ENCODE peak calls at places on chromosomes 5 and 9, in ten cellular contexts. M is CD8-positive, alpha-beta memory T cell; J is Panc1; S is neuronal stem cell; C is SJSA1; W is left ventricle myocardium inferior; P is heart left ventricle; V is right atrium auricular region; X is iPS DF 6.9; Q is stomach. G is an unnamed sample. For H3K4me1 and H3K27me3, the result is how much of the 10 kb centered on the place peaks cover.

GRCh38 chr5:158212915-158213314 is 354.0 kb upstream of the CLINT1 start:
- DNase-seq in W (no peak), Q (no peak), X (peak), M (no peak), V (no peak), S (no peak), P (no peak), C (no peak), J (no peak), G (no peak)

GRCh38 chr5:126444137-126444536 is 20.9 kb downstream of the GRAMD2B start:
- DNase-seq in J (no peak), V (no peak), W (no peak), M (no peak), P (no peak), C (no peak), S (no peak), Q (no peak), X (no peak), G (no peak)

GRCh38 chr9:77177894-77178794 is 810 bp downstream of the VPS13A start:
- DNase-seq in J (no peak), M (peak), P (peak), W (peak), X (no peak), V (no peak), Q (peak), C (peak), S (peak), G (peak)

GRCh38 chr9:133960568-133961129 is 31.5 kb downstream of the VAV2 start:
- DNase-seq in J (no peak), P (no peak), Q (peak), X (no peak), V (peak), M (no peak), C (no peak), S (no peak), W (no peak), G (no peak)

GRCh38 chr9:10438955-10439354 is 173.8 kb downstream of the PTPRD start:
- DNase-seq in Q (no peak), W (no peak), V (no peak), C (no peak), M (no peak), J (no peak), S (no peak), P (no peak), X (no peak), G (no peak)

GRCh38 chr9:7216004-7216821 is 458.4 kb downstream of the KDM4C start:
- DNase-seq in X (no peak), V (no peak), P (no peak), S (no peak), J (no peak), M (no peak), W (no peak), C (no peak), Q (no peak), G (no peak)

GRCh38 chr5:112737088-112737471 is 605 bp upstream of the APC start:
- DNase-seq in P (no peak), C (no peak), J (no peak), M (no peak), V (no peak), Q (no peak), S (no peak), W (no peak), X (no peak), G (no peak)

GRCh38 chr5:61394078-61394701 is 62.1 kb downstream of the ZSWIM6 start:
- DNase-seq in S (no peak), M (no peak), Q (no peak), P (no peak), J (no peak), V (no peak), W (no peak), C (no peak), X (no peak), G (no peak)

GRCh38 chr5:117473075-117473595 is 898.5 kb upstream of the SEMA6A start:
- DNase-seq in J (no peak), M (no peak), C (no peak), Q (no peak), S (peak), W (no peak), P (no peak), X (no peak), V (no peak), G (no peak)

GRCh38 chr9:94665606-94666005 is 26.3 kb upstream of the FBP1 start:
- DNase-seq in X (no peak), V (no peak), S (no peak), J (no peak), Q (no peak), C (no peak), P (no peak), M (no peak), W (no peak), G (no peak)

GRCh38 chr5:38790891-38791290 is 54.9 kb upstream of the OSMR start:
- DNase-seq in Q (no peak), P (no peak), C (no peak), S (no peak), V (no peak), M (no peak), W (no peak), X (no peak), J (no peak), G (no peak)

GRCh38 chr9:131982683-131983239 is 96.9 kb downstream of the MED27 start:
- DNase-seq in J (no peak), P (no peak), M (no peak), C (no peak), V (no peak), X (no peak), S (no peak), W (no peak), Q (no peak), G (no peak)

DNA sequence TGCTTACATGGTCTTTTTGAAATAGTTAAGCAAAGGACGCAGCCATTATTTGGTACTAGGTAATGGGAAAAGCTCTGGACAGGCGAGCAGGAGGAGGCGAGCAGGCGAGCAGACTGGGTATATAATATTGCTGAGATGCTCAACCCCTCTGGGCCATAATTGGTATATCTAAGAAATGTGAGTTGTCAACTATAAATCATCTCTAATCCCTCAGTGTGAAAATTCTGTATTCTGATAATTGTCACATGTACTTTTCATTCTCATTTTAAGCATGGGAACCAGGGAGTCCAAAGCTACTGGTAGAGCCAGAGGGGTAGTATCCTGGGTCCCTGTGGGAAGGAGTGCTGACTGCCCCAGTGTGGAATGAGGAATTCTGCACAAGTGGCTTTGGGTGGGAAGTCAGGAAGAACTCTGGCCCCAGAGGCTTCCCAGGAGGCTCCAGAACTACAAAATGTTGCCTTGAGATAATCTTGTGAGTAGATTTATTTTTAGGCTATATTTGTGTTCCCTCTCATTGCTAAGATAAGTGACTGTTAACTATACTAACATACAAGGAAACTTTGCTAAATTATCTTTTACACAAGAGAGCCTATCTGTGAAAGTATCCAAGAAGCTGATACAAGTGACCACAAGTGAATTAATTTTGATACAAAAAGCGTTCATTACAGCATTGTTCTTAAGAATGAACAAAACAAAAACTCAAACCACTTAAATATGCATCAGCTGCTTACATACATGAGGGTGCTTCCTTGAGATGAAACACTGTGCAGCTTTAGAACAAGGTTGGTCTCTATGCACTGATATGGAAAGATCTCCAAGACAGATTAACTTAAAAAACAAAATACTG is 70.5 kb upstream of the TNFAIP8 start:
- DNase-seq in P (peak), S (no peak), M (no peak), C (no peak), Q (no peak), V (no peak), J (no peak), X (no peak), W (peak), G (no peak)
- H3K4me1 ChIP-seq in P (half or more), S (under half), M (half or more), C (under half), Q (half or more), V (under half), J (under half), X (under half), W (half or more), G (under half)

GRCh38 chr9:35711501-35712428 is 20.2 kb downstream of the TLN1 start:
- DNase-seq in M (no peak), V (no peak), Q (no peak), X (no peak), P (no peak), J (no peak), W (no peak), C (no peak), S (no peak), G (no peak)
- H3K27me3 ChIP-seq in M (under half), V (under half), Q (under half), X (under half), P (under half), J (under half), W (under half), C (under half), S (under half), G (under half)

DNA sequence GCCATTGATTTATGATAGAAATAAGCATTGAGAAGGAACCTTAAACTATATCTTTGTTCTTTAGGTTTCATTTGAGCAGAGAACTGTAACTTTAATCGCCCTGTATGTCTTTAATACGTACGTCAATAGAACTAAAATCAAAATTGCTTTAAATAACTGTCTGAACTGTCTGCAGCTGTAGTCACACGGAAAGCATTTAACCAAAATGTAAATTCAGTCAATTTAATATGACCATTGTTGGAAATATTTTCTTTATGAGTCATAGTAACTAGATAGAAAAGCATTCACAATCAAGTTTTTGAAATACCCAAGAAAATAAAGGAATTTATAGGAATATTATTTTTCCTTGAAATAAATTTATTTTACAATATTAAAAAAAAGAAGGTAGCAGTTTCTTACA is 157.1 kb upstream of the CDH6 start:
- DNase-seq in M (no peak), Q (no peak), S (no peak), W (no peak), C (no peak), V (no peak), X (no peak), J (no peak), P (no peak), G (no peak)
- H3K4me3 ChIP-seq in M (no peak), Q (no peak), S (no peak), W (no peak), C (no peak), V (no peak), X (no peak), J (no peak), P (no peak), G (no peak)

GRCh38 chr9:79700607-79701330 is 129.0 kb downstream of the TLE4 start:
- DNase-seq in X (no peak), S (no peak), W (no peak), J (no peak), C (no peak), V (no peak), M (no peak), P (no peak), Q (no peak), G (no peak)
- H3K4me1 ChIP-seq in X (under half), S (under half), W (under half), J (under half), C (under half), V (under half), M (under half), P (under half), Q (under half), G (under half)

GRCh38 chr5:93611900-93612898 is 29.2 kb downstream of the NR2F1 start:
- DNase-seq in S (no peak), V (no peak), Q (no peak), P (no peak), M (no peak), W (no peak), C (no peak), J (no peak), X (no peak), G (no peak)

GRCh38 chr5:93607367-93608258 is 24.6 kb downstream of the NR2F1 start:
- DNase-seq in C (peak), Q (no peak), X (no peak), V (no peak), W (no peak), P (no peak), M (no peak), J (no peak), S (no peak), G (no peak)

GRCh38 chr5:93610581-93611167 is 27.7 kb downstream of the NR2F1 start:
- DNase-seq in X (no peak), C (no peak), W (no peak), Q (no peak), S (no peak), M (no peak), V (no peak), P (no peak), J (no peak), G (no peak)

GRCh38 chr5:93609756-93610155 is 26.7 kb downstream of the NR2F1 start:
- DNase-seq in Q (no peak), W (no peak), M (no peak), V (no peak), C (no peak), X (no peak), J (no peak), S (no peak), P (no peak), G (no peak)

GRCh38 chr5:93611510-93611899 is 28.5 kb downstream of the NR2F1 start:
- DNase-seq in M (no peak), P (no peak), J (no peak), V (no peak), W (no peak), X (no peak), S (no peak), C (no peak), Q (no peak), G (no peak)
- H3K27me3 ChIP-seq in M (half or more), P (under half), J (under half), V (under half), W (half or more), X (half or more), S (under half), C (half or more), Q (under half), G (under half)

GRCh38 chr9:114367406-114367805 is 20.4 kb downstream of the AKNA start:
- DNase-seq in P (no peak), J (no peak), Q (no peak), C (no peak), M (no peak), S (no peak), V (no peak), W (no peak), X (no peak), G (no peak)

GRCh38 chr9:114370251-114370984 is 17.4 kb downstream of the AKNA start:
- DNase-seq in P (no peak), Q (no peak), C (no peak), V (no peak), X (no peak), W (no peak), M (no peak), J (no peak), S (no peak), G (no peak)

GRCh38 chr9:114366334-114367128 is 21.3 kb downstream of the AKNA start:
- DNase-seq in W (no peak), P (no peak), Q (no peak), J (no peak), C (peak), V (no peak), X (no peak), M (no peak), S (no peak), G (no peak)

GRCh38 chr9:114369567-114370240 is 18.1 kb downstream of the AKNA start:
- DNase-seq in J (no peak), W (no peak), P (no peak), C (no peak), S (no peak), M (peak), X (no peak), Q (no peak), V (no peak), G (no peak)

DNA sequence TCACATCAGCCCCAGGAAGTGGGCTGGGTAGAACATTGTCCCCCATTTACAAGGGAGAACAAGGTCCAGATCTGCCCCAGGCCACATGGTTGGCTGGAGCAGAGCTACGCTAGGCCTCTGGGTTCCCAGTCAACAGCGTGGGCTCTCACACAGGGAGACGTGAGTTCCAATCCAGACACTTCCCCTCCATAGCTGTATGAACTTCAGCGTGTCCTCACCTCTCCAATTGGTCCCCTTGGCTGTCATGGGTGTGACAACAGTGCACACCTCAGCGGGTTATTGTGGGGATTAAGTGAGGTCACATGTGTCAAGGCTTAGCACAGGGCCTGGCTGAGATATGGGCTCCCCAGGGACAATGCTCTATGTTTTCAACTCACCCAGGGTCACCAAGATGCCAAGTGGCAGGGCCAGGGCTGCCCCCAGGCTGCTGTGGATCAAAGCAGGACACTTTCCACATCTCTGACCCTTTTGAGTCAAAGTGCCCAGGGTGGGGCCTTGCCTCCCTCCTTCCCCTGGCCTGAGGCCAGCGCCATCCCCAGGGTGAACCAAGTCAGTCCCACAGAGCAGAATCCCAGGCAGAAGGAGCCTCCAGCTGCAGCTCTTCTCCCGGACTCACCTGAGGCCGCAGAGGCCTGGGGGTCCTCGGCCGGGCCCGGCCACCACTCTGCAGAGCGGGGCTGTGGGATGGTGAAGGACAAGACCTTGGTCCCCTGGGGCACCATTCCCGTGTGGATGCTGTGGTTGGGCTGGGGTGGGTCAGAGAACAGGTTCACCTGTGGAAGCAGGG is 19.8 kb downstream of the AKNA start:
- DNase-seq in X (no peak), S (no peak), W (no peak), C (no peak), M (no peak), P (no peak), J (no peak), Q (no peak), V (no peak), G (no peak)
- H3K4me3 ChIP-seq in X (no peak), S (no peak), W (no peak), C (no peak), M (peak), P (no peak), J (no peak), Q (no peak), V (no peak), G (no peak)

DNA sequence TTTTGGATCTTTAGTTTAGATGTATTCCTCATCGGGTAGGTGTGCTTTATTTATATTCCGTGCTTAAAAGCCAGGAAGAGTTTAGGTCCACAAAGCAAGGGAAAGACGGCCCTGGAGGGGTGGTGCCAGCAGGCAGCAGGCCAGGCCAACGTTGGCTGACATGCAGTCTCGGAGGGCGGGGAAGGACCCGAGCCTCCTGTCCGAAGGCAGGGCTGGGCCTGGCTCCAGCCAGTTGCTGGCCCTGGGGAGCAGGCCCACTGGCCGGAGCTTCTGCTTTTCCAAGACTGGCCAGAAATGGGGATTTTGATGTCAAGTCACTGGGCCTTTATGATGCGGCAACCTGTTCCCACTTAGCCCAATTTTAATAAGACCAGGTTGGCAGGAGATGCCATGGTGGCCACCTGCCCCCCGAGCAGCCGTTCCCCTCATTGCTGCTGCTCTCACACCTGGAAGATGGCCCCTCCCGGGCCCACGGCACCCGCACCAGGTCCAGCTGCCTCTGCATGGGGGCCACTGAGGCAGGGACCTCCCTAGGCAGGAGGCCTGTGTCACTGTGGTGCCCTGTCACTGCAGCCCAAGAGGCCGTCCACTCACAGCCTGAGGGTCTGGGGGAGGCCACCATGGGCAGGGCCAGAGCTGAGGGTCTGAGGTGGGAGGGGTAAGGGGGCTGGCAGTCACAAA is 23.2 kb downstream of the LPCAT1 start:
- DNase-seq in S (no peak), V (peak), P (peak), W (peak), C (no peak), Q (peak), X (no peak), M (no peak), J (no peak), G (peak)
- H3K4me1 ChIP-seq in S (under half), V (under half), P (under half), W (under half), C (under half), Q (half or more), X (under half), M (under half), J (under half), G (under half)

DNA sequence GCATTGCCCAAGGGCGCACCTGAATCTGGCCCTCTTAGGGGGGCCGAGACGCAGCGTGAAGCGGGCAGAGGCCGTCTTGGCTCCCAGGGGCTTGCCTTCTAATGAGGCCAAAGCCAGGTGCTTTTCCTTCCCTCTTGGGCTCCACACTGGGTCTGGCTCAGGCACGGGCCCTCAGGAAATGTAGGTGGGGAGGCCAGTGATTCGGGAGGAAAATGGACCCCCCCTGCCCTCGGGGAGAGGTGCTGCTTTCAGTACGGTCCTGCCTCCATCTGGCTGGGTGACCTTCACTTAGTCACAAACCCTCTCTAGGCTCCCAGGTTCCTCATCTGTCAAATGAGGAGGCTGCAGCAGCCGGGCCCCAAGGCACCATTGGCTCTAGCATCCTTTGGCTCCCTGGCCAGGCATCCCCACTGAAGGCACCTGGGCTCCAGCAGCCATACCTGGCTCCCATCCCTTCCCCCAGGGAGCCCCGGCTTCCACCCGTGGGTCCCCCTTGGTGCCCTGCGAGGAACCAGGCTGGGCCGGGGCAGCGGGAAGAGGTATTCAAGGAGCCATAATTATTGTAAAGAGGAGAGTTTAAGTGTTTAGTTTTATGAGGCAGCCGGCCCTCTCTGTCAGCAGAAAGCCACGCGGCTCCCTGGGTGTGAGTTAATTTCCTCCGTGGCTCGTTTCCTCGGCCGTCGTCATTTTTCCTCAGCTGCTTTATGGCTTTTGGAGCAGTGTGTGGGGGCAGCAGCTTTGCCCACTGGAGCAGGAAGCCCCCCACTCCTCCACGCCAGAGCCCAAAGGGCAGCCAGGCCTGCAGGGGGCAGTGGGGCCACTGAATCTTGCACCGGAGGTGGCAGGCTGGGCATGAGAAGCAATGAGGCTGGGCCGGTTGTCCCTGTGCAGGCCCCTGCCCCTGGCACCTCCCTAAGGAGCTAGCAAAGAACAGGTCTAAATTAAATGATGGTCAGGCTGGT is 24.9 kb upstream of the UNC5A start:
- DNase-seq in Q (no peak), M (no peak), W (no peak), S (no peak), J (no peak), X (no peak), C (no peak), P (no peak), V (no peak), G (no peak)
- H3K27me3 ChIP-seq in Q (under half), M (under half), W (half or more), S (half or more), J (under half), X (under half), C (half or more), P (under half), V (under half), G (under half)

GRCh38 chr5:179833709-179834070 is 13.0 kb downstream of the SQSTM1 start:
- DNase-seq in S (no peak), C (no peak), V (no peak), X (no peak), M (no peak), J (no peak), Q (no peak), P (no peak), W (no peak), G (no peak)
- H3K4me3 ChIP-seq in S (no peak), C (no peak), V (no peak), X (no peak), M (no peak), J (no peak), Q (no peak), P (no peak), W (no peak), G (no peak)